ENCODE peak calls at places on chromosomes 13 and 19, in six cellular contexts. T, Y, N, S, I and H are unnamed samples.

GRCh38 chr19:29694669-29695627 is 20.1 kb downstream of the C19orf12 start:
- DNase-seq in T (peak), N (peak), S (peak), Y (no peak), I (peak), H (peak)

GRCh38 chr13:73913043-73913740 is 221.0 kb downstream of the KLF12 start:
- DNase-seq in T (peak), S (peak), Y (no peak), N (no peak), I (no peak), H (no peak)

GRCh38 chr13:23583491-23583890 is 13.3 kb downstream of the TNFRSF19 start:
- DNase-seq in T (no peak), Y (no peak), N (no peak), S (no peak), I (no peak), H (no peak)

GRCh38 chr19:11504502-11505031 is 1.1 kb downstream of the ZNF653 start:
- DNase-seq in N (no peak), I (no peak), S (no peak), T (no peak), Y (no peak), H (no peak)

GRCh38 chr13:66353664-66354063 is 876.5 kb downstream of the PCDH9 start:
- DNase-seq in N (no peak), T (peak), I (no peak), S (peak), Y (no peak), H (no peak)

GRCh38 chr19:24032651-24033050 is 54.3 kb upstream of the ZNF254 start:
- DNase-seq in Y (no peak), T (no peak), I (no peak), S (no peak), N (no peak), H (no peak)

GRCh38 chr13:59391696-59392095 is 772.0 kb downstream of the DIAPH3 start:
- DNase-seq in S (peak), T (peak), Y (peak), N (no peak), I (peak), H (no peak)

GRCh38 chr19:35076657-35077056 is 35.1 kb downstream of the HPN start:
- DNase-seq in S (no peak), I (no peak), Y (no peak), N (no peak), T (no peak), H (no peak)

GRCh38 chr13:106986033-106986484 is 418.1 kb upstream of the ARGLU1 start:
- DNase-seq in T (peak), I (no peak), Y (no peak), S (peak), N (no peak), H (peak)

GRCh38 chr19:23440207-23440606 is 44.9 kb upstream of the ZNF91 start:
- DNase-seq in Y (no peak), T (no peak), N (no peak), S (no peak), I (no peak), H (no peak)

GRCh38 chr13:36057041-36057440 is 74.1 kb downstream of the DCLK1 start:
- DNase-seq in T (peak), Y (no peak), N (no peak), I (no peak), S (peak), H (no peak)

GRCh38 chr13:29484236-29484635 is 111.3 kb downstream of the SLC7A1 start:
- DNase-seq in S (no peak), Y (no peak), T (no peak), N (no peak), I (no peak), H (no peak)

GRCh38 chr19:28463493-28464053 is 749.4 kb downstream of the UQCRFS1 start:
- DNase-seq in Y (no peak), I (no peak), N (no peak), T (no peak), S (no peak), H (no peak)

GRCh38 chr13:98761126-98761978 is 8.9 kb upstream of the SLC15A1 start:
- DNase-seq in Y (no peak), S (peak), I (peak), N (no peak), T (peak), H (peak)

GRCh38 chr13:113973218-113974164 is at the start of gene C13orf46:
- DNase-seq in S (no peak), I (no peak), Y (no peak), N (no peak), T (no peak), H (peak)

GRCh38 chr19:14603990-14604387 is 21.1 kb downstream of the CLEC17A start:
- DNase-seq in T (no peak), Y (no peak), N (no peak), I (no peak), S (no peak), H (no peak)

GRCh38 chr13:101018720-101019119 is 344.1 kb upstream of the TMTC4 start:
- DNase-seq in I (peak), T (peak), N (no peak), S (peak), Y (no peak), H (no peak)

GRCh38 chr13:106349080-106349841 is 186.2 kb downstream of the EFNB2 start:
- DNase-seq in S (peak), N (no peak), I (no peak), Y (peak), T (no peak), H (no peak)

GRCh38 chr19:2475018-2475701 is 767 bp upstream of the GADD45B start:
- DNase-seq in Y (no peak), N (no peak), T (peak), S (peak), I (no peak), H (peak)

GRCh38 chr13:23212621-23213020 is 31.8 kb downstream of the SGCG start:
- DNase-seq in T (peak), N (no peak), S (peak), I (no peak), Y (no peak), H (no peak)

GRCh38 chr19:947090-947706 is 21.4 kb downstream of the ARID3A start:
- DNase-seq in N (no peak), T (no peak), S (no peak), I (no peak), Y (no peak), H (no peak)

GRCh38 chr19:39472746-39473442 is 7.7 kb upstream of the TIMM50 start:
- DNase-seq in Y (no peak), T (no peak), I (no peak), N (no peak), S (no peak), H (no peak)

GRCh38 chr19:50649433-50650391 is at the start of gene C19orf81:
- DNase-seq in S (no peak), T (peak), Y (no peak), I (no peak), N (no peak), H (no peak)

GRCh38 chr13:42594577-42595571 is 20.9 kb downstream of the TNFSF11 start:
- DNase-seq in N (peak), I (peak), T (peak), Y (peak), S (peak), H (peak)

GRCh38 chr19:33333615-33334014 is 31.3 kb upstream of the CEBPA start:
- DNase-seq in Y (no peak), N (no peak), T (no peak), S (no peak), I (no peak), H (peak)

GRCh38 chr13:113546571-113547247 is 37.8 kb upstream of the TFDP1 start:
- DNase-seq in I (no peak), N (no peak), T (no peak), Y (no peak), S (peak), H (no peak)

GRCh38 chr13:36412736-36413135 is 19.6 kb upstream of the CCNA1 start:
- DNase-seq in Y (no peak), I (no peak), T (no peak), S (peak), N (no peak), H (no peak)

GRCh38 chr19:48713041-48713863 is 6.3 kb downstream of the MAMSTR start:
- DNase-seq in N (no peak), S (peak), Y (peak), I (no peak), T (no peak), H (no peak)

GRCh38 chr13:20960663-20961309 is 58.2 kb upstream of the XPO4 start:
- DNase-seq in S (no peak), T (no peak), Y (no peak), I (no peak), N (no peak), H (peak)

GRCh38 chr13:78610381-78610883 is 7.1 kb upstream of the POU4F1 start:
- DNase-seq in T (peak), I (no peak), S (no peak), N (no peak), Y (no peak), H (no peak)

GRCh38 chr13:111577956-111578595 is 257.6 kb downstream of the TEX29 start:
- DNase-seq in I (no peak), S (no peak), T (no peak), N (no peak), Y (peak), H (peak)

GRCh38 chr19:5001547-5002131 is 32.7 kb downstream of the KDM4B start:
- DNase-seq in Y (no peak), I (peak), N (no peak), S (peak), T (peak), H (no peak)

GRCh38 chr19:41784337-41785239 is 11.8 kb upstream of the CEACAM3 start:
- DNase-seq in T (no peak), I (no peak), S (no peak), Y (no peak), N (no peak), H (no peak)

GRCh38 chr13:42038661-42039456 is 9.6 kb upstream of the DGKH start:
- DNase-seq in Y (no peak), N (no peak), T (no peak), S (no peak), I (no peak), H (peak)

GRCh38 chr13:56903710-56904109 is 237.0 kb upstream of the PRR20A start:
- DNase-seq in T (no peak), S (no peak), I (no peak), Y (no peak), N (no peak), H (no peak)

GRCh38 chr19:23281663-23282276 is 31.6 kb upstream of the ZNF724 start:
- DNase-seq in Y (no peak), I (no peak), N (no peak), S (no peak), T (no peak), H (no peak)

GRCh38 chr19:15452111-15453047 is 2.6 kb upstream of the WIZ start:
- DNase-seq in Y (peak), T (peak), I (peak), S (peak), N (peak), H (peak)

GRCh38 chr13:46817081-46817480 is 20.1 kb upstream of the ESD start:
- DNase-seq in S (peak), I (no peak), T (peak), N (no peak), Y (no peak), H (no peak)

GRCh38 chr19:2426661-2427322 is 594 bp downstream of the TIMM13 start:
- DNase-seq in I (no peak), T (peak), N (no peak), Y (peak), S (no peak), H (peak)